ENCODE peak calls at places on chromosomes 1 and 21, in eight cellular contexts. K is PC-3; Z is stimulated activated CD8-positive, alpha-beta memory T cell treated with anti-CD3 and anti-CD28 coated beads, Interleukin-4, amount 100 ng/mL, for 1 hour; M is left kidney; N is prostate gland; D is ACHN; W is SW480; G is NB4. U is an unnamed sample.

GRCh38 chr1:28450561-28450960 is 55.3 kb upstream of the RCC1 start:
- DNase-seq in N (no peak), D (no peak), M (no peak), Z (no peak), W (no peak), K (no peak), G (no peak), U (no peak)

GRCh38 chr1:64948905-64949833 is 17.2 kb downstream of the JAK1 start:
- DNase-seq in G (no peak), W (peak; percentile 92), K (peak; percentile 59), Z (no peak), N (no peak), M (no peak), D (peak; percentile 39), U (no peak)

GRCh38 chr1:23930861-23931471 is 17.8 kb upstream of the CNR2 start:
- DNase-seq in N (no peak), D (peak; percentile 88), G (no peak), Z (no peak), M (peak; percentile 28), W (no peak), K (no peak), U (peak; percentile 57)

GRCh38 chr1:79845951-79846350 is 839.4 kb upstream of the ADGRL4 start:
- DNase-seq in Z (no peak), G (no peak), N (no peak), D (no peak), M (no peak), K (no peak), W (no peak), U (peak; percentile 6)

GRCh38 chr1:20187103-20187812 is 940 bp upstream of the PLA2G2C start:
- DNase-seq in D (no peak), N (peak; percentile 62), G (no peak), K (peak; percentile 72), W (peak; percentile 30), Z (no peak), M (no peak), U (no peak)

GRCh38 chr1:48003741-48004503 is 6.7 kb upstream of the TRABD2B start:
- DNase-seq in W (peak; percentile 47), Z (no peak), D (no peak), K (no peak), G (no peak), M (peak; percentile 98), N (no peak), U (no peak)

GRCh38 chr1:191963286-191963685 is 195.0 kb upstream of the RGS18 start:
- DNase-seq in N (no peak), W (no peak), Z (no peak), G (no peak), M (no peak), D (peak; percentile 79), K (no peak), U (no peak)

GRCh38 chr1:39955547-39956539 is 898 bp downstream of the MFSD2A start:
- DNase-seq in M (peak; percentile 70), G (peak; percentile 77), Z (no peak), D (peak; percentile 52), N (no peak), K (peak; percentile 63), W (peak; percentile 47), U (peak; percentile 67)

GRCh38 chr1:88284066-88284465 is 400.0 kb upstream of the PKN2 start:
- DNase-seq in D (no peak), W (no peak), K (peak; percentile 52), G (no peak), N (no peak), M (no peak), Z (no peak), U (no peak)

GRCh38 chr1:235597867-235598553 is 51.6 kb downstream of the GNG4 start:
- DNase-seq in Z (no peak), G (peak; percentile 39), K (peak; percentile 56), D (peak; percentile 61), N (no peak), W (peak; percentile 27), M (no peak), U (peak; percentile 56)

GRCh38 chr1:46490603-46491499 is 1.2 kb downstream of the DMBX1 start:
- DNase-seq in N (no peak), K (no peak), Z (no peak), W (no peak), M (peak; percentile 52), G (no peak), D (no peak), U (no peak)

GRCh38 chr1:7669559-7670208 is 101.4 kb upstream of the VAMP3 start:
- DNase-seq in D (peak; percentile 49), G (peak; percentile 57), Z (peak; percentile 27), K (peak; percentile 48), W (peak; percentile 34), N (peak; percentile 49), M (peak; percentile 86), U (peak; percentile 69)

GRCh38 chr1:232596666-232597303 is 33.1 kb downstream of the SIPA1L2 start:
- DNase-seq in N (no peak), M (peak; percentile 27), W (no peak), D (no peak), Z (no peak), G (no peak), K (no peak), U (no peak)

GRCh38 chr1:208349679-208350330 is 105.6 kb upstream of the PLXNA2 start:
- DNase-seq in D (no peak), Z (no peak), G (no peak), W (no peak), N (no peak), K (no peak), M (no peak), U (no peak)

GRCh38 chr1:154796303-154796892 is 73.7 kb downstream of the KCNN3 start:
- DNase-seq in K (no peak), N (peak; percentile 18), W (no peak), G (peak; percentile 12), M (no peak), Z (no peak), D (no peak), U (no peak)

GRCh38 chr21:35414511-35415139 is 365.5 kb upstream of the RUNX1 start:
- DNase-seq in N (no peak), D (no peak), G (no peak), Z (no peak), W (no peak), M (no peak), K (no peak), U (no peak)

GRCh38 chr1:114314098-114314497 is 160.4 kb upstream of the SYT6 start:
- DNase-seq in K (no peak), M (no peak), G (no peak), N (no peak), Z (no peak), W (no peak), D (no peak), U (peak; percentile 30)

GRCh38 chr1:220920967-220921366 is 41.7 kb downstream of the HLX start:
- DNase-seq in N (no peak), M (no peak), W (no peak), G (no peak), Z (no peak), K (no peak), D (no peak), U (no peak)

U was measured in AG08395.